ENCODE peak calls at places on chromosome 16, in four cellular contexts. B, V, E and K are unnamed samples. For H3K4me1, the result is how much of the 10 kb centered on the place peaks cover.

GRCh38 chr16:10736926-10737625 is 6.6 kb upstream of the NUBP1 start:
- DNase-seq in V (peak), E (peak), B (peak), K (peak)

GRCh38 chr16:76226481-76226880 is 50.7 kb upstream of the CNTNAP4 start:
- DNase-seq in E (no peak), V (no peak), B (no peak), K (no peak)

GRCh38 chr16:49012961-49013726 is 268.5 kb downstream of the CBLN1 start:
- DNase-seq in E (no peak), V (no peak), B (no peak), K (no peak)

GRCh38 chr16:29170393-29171239 is 185.8 kb downstream of the LAT start:
- DNase-seq in E (no peak), B (no peak), V (no peak), K (no peak)

GRCh38 chr16:10957771-10958486 is 13.6 kb downstream of the CLEC16A start:
- DNase-seq in B (no peak), E (no peak), V (no peak), K (no peak)

GRCh38 chr16:48963901-48964615 is 317.6 kb downstream of the CBLN1 start:
- DNase-seq in V (no peak), B (no peak), E (no peak), K (peak)

GRCh38 chr16:23355106-23355670 is 53.1 kb downstream of the SCNN1B start:
- DNase-seq in B (no peak), V (no peak), E (no peak), K (no peak)

GRCh38 chr16:8622315-8622656 is 788 bp downstream of the METTL22 start:
- DNase-seq in V (no peak), E (no peak), B (no peak), K (no peak)

GRCh38 chr16:85645021-85645589 is 32.0 kb downstream of the GSE1 start:
- DNase-seq in V (no peak), B (no peak), E (peak), K (peak)

GRCh38 chr16:88867561-88868246 is 1.2 kb upstream of the PABPN1L start:
- DNase-seq in B (no peak), V (no peak), E (no peak), K (no peak)

GRCh38 chr16:9115277-9115676 is 23.8 kb downstream of the HAPSTR1 start:
- DNase-seq in V (no peak), E (no peak), B (no peak), K (no peak)

GRCh38 chr16:51355871-51356270 is 204.8 kb upstream of the SALL1 start:
- DNase-seq in V (no peak), E (no peak), B (no peak), K (no peak)

GRCh38 chr16:76955629-76956028 is 235.4 kb upstream of the MON1B start:
- DNase-seq in B (no peak), V (no peak), E (no peak), K (no peak)

GRCh38 chr16:27308792-27309191 is 5.0 kb upstream of the IL4R start:
- DNase-seq in V (no peak), E (no peak), B (no peak), K (no peak)

GRCh38 chr16:11667824-11668589 is at the start of gene SNN:
- DNase-seq in E (peak), V (no peak), B (peak), K (peak)

GRCh38 chr16:65098916-65099315 is 22.9 kb downstream of the CDH11 start:
- DNase-seq in E (no peak), V (no peak), B (no peak), K (no peak)

GRCh38 chr16:22369221-22369811 is 5.1 kb downstream of the CDR2 start:
- DNase-seq in V (no peak), B (peak), E (peak), K (no peak)

GRCh38 chr16:25198021-25198420 is 18.7 kb upstream of the AQP8 start:
- DNase-seq in B (no peak), E (peak), V (no peak), K (peak)

GRCh38 chr16:89723279-89724250 is 2.2 kb downstream of the ZNF276 start:
- DNase-seq in V (no peak), B (no peak), E (no peak), K (no peak)

GRCh38 chr16:3577302-3577752 is at the start of gene NLRC3:
- DNase-seq in V (no peak), B (no peak), E (no peak), K (no peak)

GRCh38 chr16:59697236-59697635 is 963.1 kb upstream of the GOT2 start:
- DNase-seq in E (no peak), V (no peak), B (no peak), K (no peak)

GRCh38 chr16:12412890-12413289 is 390.8 kb downstream of the CPPED1 start:
- DNase-seq in E (no peak), B (no peak), V (no peak), K (no peak)

GRCh38 chr16:88703486-88704309 is 2.5 kb downstream of the RNF166 start:
- DNase-seq in V (no peak), B (no peak), E (no peak), K (no peak)

GRCh38 chr16:70565053-70565452 is 41.4 kb downstream of the SF3B3 start:
- DNase-seq in E (no peak), V (no peak), B (no peak), K (no peak)

GRCh38 chr16:25747160-25747758 is 55.5 kb downstream of the HS3ST4 start:
- DNase-seq in B (peak), E (no peak), V (no peak), K (no peak)

GRCh38 chr16:29811896-29812665 is at the start of gene PRRT2:
- DNase-seq in E (no peak), V (no peak), B (peak), K (no peak)

GRCh38 chr16:2244926-2245795 is 6.2 kb downstream of the ECI1 start:
- DNase-seq in E (no peak), B (no peak), V (no peak), K (no peak)
- H3K4me1 ChIP-seq in E (under half), B (under half), V (under half), K (under half)

DNA sequence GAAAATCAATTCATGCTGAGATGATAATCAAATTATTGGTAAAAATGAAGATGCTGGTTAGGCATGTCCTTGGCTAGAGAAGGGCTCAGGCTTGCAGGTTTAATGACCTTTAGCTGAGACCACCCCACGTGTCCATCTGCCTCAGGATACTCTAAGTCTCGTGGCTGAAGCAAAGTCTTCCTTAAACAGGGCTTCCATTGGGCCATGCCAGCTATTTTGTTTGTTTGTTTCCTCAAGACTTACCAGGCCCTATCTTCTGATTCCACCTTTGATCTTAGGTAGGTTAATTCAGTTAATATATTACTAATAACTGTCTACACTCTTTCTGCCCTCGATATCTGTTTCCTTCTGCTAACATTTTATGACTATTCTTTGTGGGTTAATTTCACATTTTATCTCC is 366.1 kb downstream of the CDH13 start:
- DNase-seq in V (no peak), B (no peak), E (no peak), K (no peak)
- TF ChIP-seq FOSL1 in V (no peak), B (no peak), E (no peak), K (no peak)

DNA sequence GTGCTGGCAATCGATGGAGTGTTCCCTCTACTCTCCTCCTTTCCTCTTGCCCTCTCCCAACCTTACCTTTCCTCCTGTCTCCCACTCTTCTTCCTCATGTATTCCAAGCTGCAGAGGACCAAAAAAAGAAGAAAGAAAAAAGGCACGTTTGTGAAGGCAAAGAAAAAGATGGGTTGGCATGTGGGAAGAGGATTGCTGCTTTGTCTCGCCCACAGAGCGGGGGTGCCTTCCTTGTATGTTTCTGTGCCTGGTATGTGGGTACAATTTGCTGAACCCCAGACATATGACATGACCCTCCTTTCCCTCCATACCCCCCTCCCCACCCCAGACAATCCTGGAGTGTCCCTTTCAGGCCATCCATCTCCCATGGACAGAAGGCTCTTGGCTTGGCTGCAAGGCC is 13.1 kb upstream of the CTCF start:
- DNase-seq in B (no peak), V (no peak), E (no peak), K (no peak)
- H3K4me1 ChIP-seq in B (under half), V (under half), E (under half), K (under half)

GRCh38 chr16:20734056-20734455 is 7.6 kb downstream of the THUMPD1 start:
- DNase-seq in E (no peak), V (no peak), B (no peak), K (no peak)

GRCh38 chr16:20729141-20729540 is 12.5 kb downstream of the THUMPD1 start:
- DNase-seq in B (no peak), V (no peak), E (no peak), K (no peak)

GRCh38 chr16:20735504-20735903 is 6.1 kb downstream of the THUMPD1 start:
- DNase-seq in V (no peak), E (no peak), B (no peak), K (no peak)

GRCh38 chr16:20740007-20740883 is 1.4 kb downstream of the THUMPD1 start:
- DNase-seq in V (no peak), B (no peak), E (peak), K (no peak)

GRCh38 chr16:20734782-20735181 is 6.8 kb downstream of the THUMPD1 start:
- DNase-seq in B (no peak), V (no peak), E (no peak), K (no peak)
- TF ChIP-seq FOSL1 in B (no peak), V (no peak), E (no peak), K (no peak)

DNA sequence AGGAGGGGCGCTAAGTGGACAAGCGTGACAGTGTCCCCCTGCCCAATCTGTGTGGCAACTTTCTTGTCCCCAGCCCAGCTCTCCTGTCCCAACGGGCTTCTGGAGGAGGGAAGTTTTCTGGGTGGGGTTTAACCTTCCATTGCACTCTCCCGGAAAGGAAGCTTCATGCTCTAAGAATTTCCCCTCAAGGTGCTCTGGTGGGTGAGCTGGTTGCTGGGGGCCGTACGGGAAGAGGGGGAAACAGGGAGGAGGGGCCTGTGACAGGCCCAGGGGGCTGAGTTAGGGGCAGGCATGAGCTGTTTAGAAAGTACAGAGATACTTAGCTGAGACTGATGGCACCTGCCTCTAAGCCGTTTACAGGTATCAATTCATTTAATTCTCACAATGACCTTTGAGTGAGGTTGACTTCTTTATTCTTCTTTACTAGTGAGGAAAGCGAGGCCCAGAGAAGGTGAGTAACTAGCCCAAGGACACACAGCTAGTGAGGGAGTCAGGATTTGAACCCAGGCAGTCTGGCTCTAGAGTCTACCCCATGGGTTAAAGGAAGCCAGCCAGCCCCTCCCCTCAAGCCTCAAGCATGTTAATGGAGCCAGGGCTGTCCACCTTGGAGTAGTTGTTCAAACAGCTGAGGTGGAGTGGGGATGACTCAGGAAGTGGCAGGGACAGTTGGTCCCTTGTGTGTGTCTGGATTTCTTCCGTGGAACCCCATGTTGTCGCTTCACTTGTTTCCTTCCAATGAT is 18.9 kb downstream of the ADGRG1 start:
- DNase-seq in V (no peak), B (no peak), E (no peak), K (no peak)
- H3K4me1 ChIP-seq in V (under half), B (under half), E (under half), K (under half)

DNA sequence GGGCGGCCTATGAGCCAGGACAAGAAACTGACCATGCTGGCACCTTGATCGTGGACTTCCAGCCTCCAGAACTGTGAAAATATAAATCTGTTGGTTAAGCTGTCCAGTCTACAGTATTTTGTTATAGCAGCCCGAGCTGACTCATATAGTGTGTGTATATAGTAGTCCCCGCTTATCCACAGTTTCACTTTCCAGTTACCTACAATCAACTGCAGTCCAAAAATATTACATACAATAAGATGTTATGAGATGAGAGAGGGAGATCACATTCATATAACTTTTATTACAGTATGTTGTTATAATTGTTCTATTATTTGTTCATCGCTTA is 4.9 kb downstream of the MT3 start:
- DNase-seq in B (no peak), E (no peak), V (no peak), K (no peak)
- TF ChIP-seq FOSL1 in B (no peak), E (no peak), V (no peak), K (no peak)